ENCODE peak calls at places on chromosomes 5 and 9, in ten cellular contexts. One of them, this sample, is unnamed.

GRCh38 chr5:149829954-149830353 is 99.8 kb downstream of the PPARGC1B start:
- DNase-seq in psoas muscle: no peak
- DNase-seq in mammary epithelial cell: no peak
- DNase-seq in transverse colon: no peak
- DNase-seq in heart left ventricle: no peak
- DNase-seq in tibial artery: no peak
- DNase-seq in bronchial epithelial cell: no peak
- DNase-seq in Peyer's patch: no peak
- DNase-seq in ovary: no peak
- DNase-seq in A673: peak; percentile 42
- DNase-seq in this sample: no peak

GRCh38 chr5:179276838-179277395 is 68.3 kb downstream of the ADAMTS2 start:
- DNase-seq in psoas muscle: no peak
- DNase-seq in bronchial epithelial cell: no peak
- DNase-seq in heart left ventricle: no peak
- DNase-seq in A673: peak; percentile 6
- DNase-seq in mammary epithelial cell: no peak
- DNase-seq in tibial artery: no peak
- DNase-seq in transverse colon: no peak
- DNase-seq in ovary: peak; percentile 51
- DNase-seq in Peyer's patch: no peak
- DNase-seq in this sample: no peak

GRCh38 chr5:1161832-1162229 is 39.6 kb upstream of the SLC6A19 start:
- DNase-seq in ovary: peak; percentile 48
- DNase-seq in bronchial epithelial cell: peak; percentile 24
- DNase-seq in mammary epithelial cell: peak; percentile 79
- DNase-seq in transverse colon: peak; percentile 60
- DNase-seq in tibial artery: no peak
- DNase-seq in A673: no peak
- DNase-seq in psoas muscle: no peak
- DNase-seq in Peyer's patch: peak; percentile 65
- DNase-seq in heart left ventricle: peak; percentile 83
- DNase-seq in this sample: no peak

GRCh38 chr9:84953797-84954695 is 284.5 kb downstream of the NTRK2 start:
- DNase-seq in A673: peak; percentile 66
- DNase-seq in psoas muscle: peak; percentile 86
- DNase-seq in transverse colon: peak; percentile 89
- DNase-seq in bronchial epithelial cell: peak; percentile 64
- DNase-seq in mammary epithelial cell: peak; percentile 73
- DNase-seq in heart left ventricle: peak; percentile 78
- DNase-seq in Peyer's patch: peak; percentile 82
- DNase-seq in tibial artery: peak; percentile 83
- DNase-seq in ovary: peak; percentile 87
- DNase-seq in this sample: peak; percentile 34

GRCh38 chr9:99896119-99896518 is 10.3 kb upstream of the STX17 start:
- DNase-seq in heart left ventricle: no peak
- DNase-seq in transverse colon: no peak
- DNase-seq in psoas muscle: no peak
- DNase-seq in Peyer's patch: no peak
- DNase-seq in ovary: no peak
- DNase-seq in mammary epithelial cell: no peak
- DNase-seq in bronchial epithelial cell: no peak
- DNase-seq in tibial artery: no peak
- DNase-seq in A673: no peak
- DNase-seq in this sample: no peak

GRCh38 chr9:83060557-83060956 is 2.4 kb downstream of the RASEF start:
- DNase-seq in heart left ventricle: no peak
- DNase-seq in Peyer's patch: no peak
- DNase-seq in bronchial epithelial cell: no peak
- DNase-seq in ovary: no peak
- DNase-seq in mammary epithelial cell: peak; percentile 8
- DNase-seq in A673: no peak
- DNase-seq in psoas muscle: no peak
- DNase-seq in transverse colon: no peak
- DNase-seq in tibial artery: no peak
- DNase-seq in this sample: no peak

GRCh38 chr5:5799826-5800225 is 377.3 kb downstream of the ICE1 start:
- DNase-seq in Peyer's patch: no peak
- DNase-seq in A673: no peak
- DNase-seq in tibial artery: no peak
- DNase-seq in bronchial epithelial cell: no peak
- DNase-seq in heart left ventricle: no peak
- DNase-seq in transverse colon: no peak
- DNase-seq in ovary: no peak
- DNase-seq in mammary epithelial cell: no peak
- DNase-seq in psoas muscle: no peak
- DNase-seq in this sample: no peak

GRCh38 chr5:109454726-109455505 is 45.1 kb upstream of the PJA2 start:
- DNase-seq in Peyer's patch: no peak
- DNase-seq in heart left ventricle: no peak
- DNase-seq in mammary epithelial cell: peak; percentile 40
- DNase-seq in transverse colon: no peak
- DNase-seq in ovary: no peak
- DNase-seq in A673: no peak
- DNase-seq in tibial artery: no peak
- DNase-seq in bronchial epithelial cell: peak; percentile 55
- DNase-seq in psoas muscle: no peak
- DNase-seq in this sample: no peak

GRCh38 chr5:54272746-54273145 is 37.6 kb downstream of the ARL15 start:
- DNase-seq in bronchial epithelial cell: no peak
- DNase-seq in A673: no peak
- DNase-seq in tibial artery: no peak
- DNase-seq in heart left ventricle: no peak
- DNase-seq in mammary epithelial cell: no peak
- DNase-seq in psoas muscle: no peak
- DNase-seq in transverse colon: no peak
- DNase-seq in Peyer's patch: no peak
- DNase-seq in ovary: no peak
- DNase-seq in this sample: no peak

GRCh38 chr9:21750021-21750735 is 52.3 kb upstream of the MTAP start:
- DNase-seq in heart left ventricle: no peak
- DNase-seq in Peyer's patch: no peak
- DNase-seq in mammary epithelial cell: peak; percentile 52
- DNase-seq in psoas muscle: no peak
- DNase-seq in tibial artery: no peak
- DNase-seq in bronchial epithelial cell: no peak
- DNase-seq in transverse colon: no peak
- DNase-seq in A673: no peak
- DNase-seq in ovary: no peak
- DNase-seq in this sample: no peak
- H3K4me3 ChIP-seq in heart left ventricle: no peak overlapping the region
- H3K4me3 ChIP-seq in Peyer's patch: no peak overlapping the region
- H3K4me3 ChIP-seq in mammary epithelial cell: no peak overlapping the region
- H3K4me3 ChIP-seq in psoas muscle: no peak overlapping the region
- H3K4me3 ChIP-seq in tibial artery: no peak overlapping the region
- H3K4me3 ChIP-seq in bronchial epithelial cell: no peak overlapping the region
- H3K4me3 ChIP-seq in transverse colon: no peak overlapping the region
- H3K4me3 ChIP-seq in A673: no peak overlapping the region
- H3K4me3 ChIP-seq in ovary: no peak overlapping the region
- H3K4me3 ChIP-seq in this sample: no peak overlapping the region

DNA sequence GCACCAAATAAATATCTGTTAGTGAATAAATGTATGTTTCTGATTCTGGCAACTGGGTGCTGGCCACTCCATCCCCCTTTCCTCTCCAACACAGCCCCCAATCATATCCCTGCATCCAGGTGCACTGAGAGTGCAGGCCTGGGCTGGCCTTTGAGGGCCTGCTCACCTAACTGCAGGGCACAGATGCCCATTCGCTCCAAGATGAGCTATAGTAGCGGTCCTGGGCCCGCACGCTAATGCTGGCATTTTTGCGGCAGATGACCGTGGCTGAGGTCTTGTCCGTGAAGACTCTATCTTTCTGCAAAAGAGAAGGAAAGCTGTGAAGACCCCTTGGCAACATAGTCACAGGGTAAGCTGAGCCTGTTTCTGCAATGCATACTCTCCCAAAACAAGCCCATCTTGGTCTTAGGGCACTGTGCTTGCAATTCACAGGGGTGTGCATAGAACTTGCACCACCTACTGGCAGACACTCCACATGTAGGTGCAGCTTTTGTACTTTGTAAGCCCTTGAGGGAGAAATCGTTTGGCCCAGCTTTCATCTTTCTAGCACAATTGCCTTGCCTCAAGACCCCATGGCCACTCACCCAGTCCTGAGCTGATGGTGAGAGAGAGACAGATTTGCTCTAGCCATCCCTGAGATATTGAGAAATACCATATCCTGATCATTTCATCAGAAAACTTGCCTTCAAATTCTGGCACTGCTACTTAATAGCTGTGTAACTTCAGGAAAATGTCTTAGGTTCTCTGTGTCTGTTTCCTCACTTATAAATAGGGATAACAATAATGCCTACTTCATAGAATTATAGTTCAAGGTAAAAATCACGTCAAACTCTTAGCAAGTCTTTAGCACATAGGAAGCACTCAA is 13.5 kb downstream of the IL12B start:
- DNase-seq in tibial artery: peak; percentile 20
- DNase-seq in Peyer's patch: peak; percentile 71
- DNase-seq in bronchial epithelial cell: peak; percentile 69
- DNase-seq in A673: peak; percentile 52
- DNase-seq in mammary epithelial cell: peak; percentile 39
- DNase-seq in ovary: no peak
- DNase-seq in transverse colon: peak; percentile 41
- DNase-seq in psoas muscle: no peak
- DNase-seq in heart left ventricle: peak; percentile 20
- DNase-seq in this sample: no peak
- TF ChIP-seq CTCF in tibial artery: peak; percentile 23
- TF ChIP-seq CTCF in Peyer's patch: peak; percentile 62
- TF ChIP-seq CTCF in bronchial epithelial cell: peak; percentile 87
- TF ChIP-seq CTCF in A673: peak; percentile 70
- TF ChIP-seq CTCF in mammary epithelial cell: peak; percentile 91
- TF ChIP-seq CTCF in ovary: no peak
- TF ChIP-seq CTCF in transverse colon: peak; percentile 55
- TF ChIP-seq CTCF in psoas muscle: peak; percentile 35
- TF ChIP-seq CTCF in heart left ventricle: peak; percentile 46
- TF ChIP-seq CTCF in this sample: peak; percentile 84

DNA sequence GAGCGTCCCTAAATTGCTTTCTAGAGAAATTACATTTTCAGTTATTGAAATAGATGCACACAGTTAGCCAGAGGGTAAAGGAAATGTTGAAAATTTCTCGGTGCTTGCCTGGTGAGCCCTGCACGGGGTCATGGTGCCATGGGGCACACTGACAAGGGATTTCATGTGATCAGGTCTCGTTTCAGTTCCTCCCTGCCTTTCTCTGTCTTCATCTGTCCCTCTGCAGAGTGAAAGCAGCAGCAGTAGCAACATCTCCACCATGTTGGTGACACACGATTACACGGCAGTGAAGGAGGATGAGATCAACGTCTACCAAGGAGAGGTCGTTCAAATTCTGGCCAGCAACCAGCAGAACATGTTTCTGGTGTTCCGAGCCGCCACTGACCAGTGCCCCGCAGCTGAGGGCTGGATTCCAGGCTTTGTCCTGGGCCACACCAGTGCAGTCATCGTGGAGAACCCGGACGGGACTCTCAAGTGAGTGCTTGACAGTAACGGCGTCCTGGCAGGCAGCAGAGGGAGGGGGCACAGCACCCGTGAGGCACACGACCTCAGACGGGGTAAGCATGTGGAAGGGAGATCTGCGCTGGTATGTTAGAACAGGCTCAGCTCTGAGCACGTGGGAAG is 89.1 kb upstream of the OTULINL start:
- DNase-seq in tibial artery: no peak
- DNase-seq in psoas muscle: no peak
- DNase-seq in transverse colon: no peak
- DNase-seq in A673: no peak
- DNase-seq in Peyer's patch: no peak
- DNase-seq in bronchial epithelial cell: no peak
- DNase-seq in ovary: no peak
- DNase-seq in mammary epithelial cell: no peak
- DNase-seq in heart left ventricle: no peak
- DNase-seq in this sample: no peak
- H3K36me3 ChIP-seq in tibial artery: peaks cover 91% of the 10 kb centered on the region
- H3K36me3 ChIP-seq in psoas muscle: peaks cover 95% of the 10 kb centered on the region
- H3K36me3 ChIP-seq in transverse colon: peaks cover 36% of the 10 kb centered on the region
- H3K36me3 ChIP-seq in A673: peaks cover 16% of the 10 kb centered on the region
- H3K36me3 ChIP-seq in Peyer's patch: peaks cover 83% of the 10 kb centered on the region
- H3K36me3 ChIP-seq in bronchial epithelial cell: peaks cover 27% of the 10 kb centered on the region
- H3K36me3 ChIP-seq in ovary: no peaks in the 10 kb centered on the region
- H3K36me3 ChIP-seq in mammary epithelial cell: peaks cover 61% of the 10 kb centered on the region
- H3K36me3 ChIP-seq in heart left ventricle: peaks cover 17% of the 10 kb centered on the region
- H3K36me3 ChIP-seq in this sample: peaks cover 44% of the 10 kb centered on the region

GRCh38 chr9:113521693-113522260 is 58.2 kb downstream of the RGS3 start:
- DNase-seq in Peyer's patch: no peak
- DNase-seq in tibial artery: no peak
- DNase-seq in transverse colon: no peak
- DNase-seq in mammary epithelial cell: no peak
- DNase-seq in heart left ventricle: no peak
- DNase-seq in bronchial epithelial cell: no peak
- DNase-seq in psoas muscle: no peak
- DNase-seq in A673: no peak
- DNase-seq in ovary: no peak
- DNase-seq in this sample: no peak

GRCh38 chr9:113516840-113517577 is 53.5 kb downstream of the RGS3 start:
- DNase-seq in tibial artery: no peak
- DNase-seq in transverse colon: peak; percentile 63
- DNase-seq in Peyer's patch: peak; percentile 85
- DNase-seq in A673: no peak
- DNase-seq in bronchial epithelial cell: no peak
- DNase-seq in ovary: no peak
- DNase-seq in mammary epithelial cell: no peak
- DNase-seq in heart left ventricle: no peak
- DNase-seq in psoas muscle: no peak
- DNase-seq in this sample: peak; percentile 87

GRCh38 chr9:113520109-113520642 is 56.6 kb downstream of the RGS3 start:
- DNase-seq in transverse colon: peak; percentile 64
- DNase-seq in mammary epithelial cell: peak; percentile 70
- DNase-seq in ovary: no peak
- DNase-seq in tibial artery: no peak
- DNase-seq in heart left ventricle: no peak
- DNase-seq in bronchial epithelial cell: peak; percentile 91
- DNase-seq in A673: no peak
- DNase-seq in psoas muscle: no peak
- DNase-seq in Peyer's patch: peak; percentile 79
- DNase-seq in this sample: no peak

GRCh38 chr9:113522419-113522818 is 58.9 kb downstream of the RGS3 start:
- DNase-seq in heart left ventricle: no peak
- DNase-seq in mammary epithelial cell: no peak
- DNase-seq in A673: no peak
- DNase-seq in bronchial epithelial cell: no peak
- DNase-seq in ovary: no peak
- DNase-seq in tibial artery: no peak
- DNase-seq in transverse colon: no peak
- DNase-seq in Peyer's patch: no peak
- DNase-seq in psoas muscle: no peak
- DNase-seq in this sample: no peak

GRCh38 chr9:113519401-113520108 is 56.0 kb downstream of the RGS3 start:
- DNase-seq in bronchial epithelial cell: peak; percentile 92
- DNase-seq in ovary: no peak
- DNase-seq in psoas muscle: no peak
- DNase-seq in Peyer's patch: peak; percentile 72
- DNase-seq in transverse colon: peak; percentile 54
- DNase-seq in A673: no peak
- DNase-seq in tibial artery: no peak
- DNase-seq in mammary epithelial cell: peak; percentile 33
- DNase-seq in heart left ventricle: no peak
- DNase-seq in this sample: no peak
- H3K4me3 ChIP-seq in bronchial epithelial cell: no peak overlapping the region
- H3K4me3 ChIP-seq in ovary: no peak overlapping the region
- H3K4me3 ChIP-seq in psoas muscle: no peak overlapping the region
- H3K4me3 ChIP-seq in Peyer's patch: peak overlapping the region; percentile 47
- H3K4me3 ChIP-seq in transverse colon: no peak overlapping the region
- H3K4me3 ChIP-seq in A673: no peak overlapping the region
- H3K4me3 ChIP-seq in tibial artery: no peak overlapping the region
- H3K4me3 ChIP-seq in mammary epithelial cell: no peak overlapping the region
- H3K4me3 ChIP-seq in heart left ventricle: no peak overlapping the region
- H3K4me3 ChIP-seq in this sample: peak overlapping the region; percentile 63